ENCODE peak calls at places on chromosomes 6 and 20, in nine cellular contexts. F is stomach, Y is brain microvascular endothelial cell, E is heart left ventricle, V is uterus, W is prostate gland, A is thyroid gland, Z is psoas muscle, I is endothelial cell of umbilical vein. J is an unnamed sample.

GRCh38 chr6:7833753-7834075 is 76.9 kb downstream of the TXNDC5 start:
- DNase-seq in F (no peak), I (no peak), W (no peak), V (no peak), A (no peak), Z (no peak), Y (no peak), E (no peak), J (no peak)

GRCh38 chr6:166779381-166779780 is 152.3 kb upstream of the RPS6KA2 start:
- DNase-seq in Z (no peak), V (no peak), E (no peak), Y (no peak), W (peak), A (no peak), I (no peak), F (no peak), J (no peak)

GRCh38 chr6:1334725-1335124 is 22.8 kb downstream of the FOXQ1 start:
- DNase-seq in A (no peak), Z (no peak), V (no peak), F (no peak), Y (no peak), I (no peak), W (no peak), E (no peak), J (no peak)

GRCh38 chr20:64093013-64093503 is 8.9 kb upstream of the LKAAEAR1 start:
- DNase-seq in Y (no peak), A (no peak), V (no peak), E (no peak), W (no peak), F (no peak), I (no peak), Z (no peak), J (no peak)

GRCh38 chr6:108728826-108729225 is 119.4 kb upstream of the ARMC2 start:
- DNase-seq in W (no peak), E (no peak), Z (no peak), F (no peak), I (no peak), A (no peak), V (no peak), Y (no peak), J (no peak)

GRCh38 chr6:64580346-64580745 is 944.7 kb downstream of the PHF3 start:
- DNase-seq in V (no peak), I (no peak), Z (no peak), F (no peak), A (no peak), W (no peak), E (no peak), Y (no peak), J (no peak)

GRCh38 chr6:109878291-109878690 is 99.8 kb upstream of the GPR6 start:
- DNase-seq in V (no peak), E (no peak), Y (no peak), A (no peak), W (no peak), F (no peak), Z (no peak), I (no peak), J (no peak)

GRCh38 chr6:128827675-128828464 is 55.1 kb upstream of the LAMA2 start:
- DNase-seq in W (no peak), Y (peak), Z (no peak), F (no peak), V (no peak), A (no peak), I (no peak), E (no peak), J (no peak)

GRCh38 chr20:36279776-36280175 is 26.4 kb upstream of the DLGAP4 start:
- DNase-seq in E (no peak), Z (no peak), I (no peak), W (no peak), F (no peak), V (no peak), Y (no peak), A (no peak), J (no peak)

GRCh38 chr6:16196958-16197576 is 41.3 kb upstream of the GMPR start:
- DNase-seq in Y (no peak), F (no peak), E (no peak), V (no peak), W (no peak), A (no peak), Z (no peak), I (no peak), J (no peak)

GRCh38 chr6:2502998-2503674 is 247.6 kb downstream of the MYLK4 start:
- DNase-seq in I (no peak), V (no peak), F (no peak), Y (peak), W (no peak), Z (no peak), E (no peak), A (no peak), J (no peak)

GRCh38 chr6:19204445-19204844 is 632.7 kb upstream of the ID4 start:
- DNase-seq in E (no peak), V (no peak), W (no peak), Y (no peak), Z (no peak), A (no peak), I (no peak), F (no peak), J (no peak)

DNA sequence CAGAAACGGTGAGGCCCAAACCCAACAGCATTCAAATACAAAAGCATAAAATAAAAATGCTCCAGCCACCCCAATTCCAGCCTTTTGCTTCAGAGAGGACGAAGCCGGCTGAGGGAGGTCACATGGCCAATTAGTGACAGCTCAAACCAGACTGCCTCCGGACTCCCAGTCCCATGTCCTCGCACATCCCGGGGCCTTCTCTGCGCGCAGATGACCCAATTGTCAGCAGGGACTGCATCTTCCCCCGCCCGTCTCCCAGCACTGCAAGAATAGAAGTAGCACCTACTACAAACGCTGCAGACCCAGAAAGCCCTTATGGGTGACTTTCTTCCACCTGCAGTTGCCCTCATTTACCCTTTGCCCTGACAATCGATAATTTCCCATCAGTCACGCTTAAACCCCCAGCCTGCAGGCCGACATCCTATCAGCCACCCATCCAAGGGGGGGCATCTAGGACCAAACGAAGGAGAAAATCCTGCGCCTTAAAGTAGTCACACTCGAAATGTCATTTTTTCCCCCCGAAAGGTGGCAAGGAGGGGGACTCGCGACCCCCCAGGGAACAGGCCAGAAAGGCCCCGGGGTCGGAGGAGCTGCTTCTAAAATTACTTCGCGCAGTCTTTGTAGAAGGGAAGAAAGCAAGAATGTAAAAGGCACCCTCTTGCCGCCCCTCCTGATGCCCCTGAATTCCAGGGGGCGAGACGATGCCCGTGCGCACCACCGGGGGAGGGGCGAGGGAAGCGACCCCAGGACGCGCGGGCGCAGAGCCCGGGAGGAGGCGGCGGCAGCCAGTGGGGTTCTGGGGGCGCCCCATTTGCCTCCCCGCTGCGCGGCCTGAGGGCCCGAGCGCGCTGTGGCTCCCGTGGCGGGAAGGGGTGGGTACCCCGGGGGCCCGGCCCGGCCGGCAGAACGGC is 792 bp downstream of the SLC23A2 start:
- DNase-seq in E (peak), F (peak), W (peak), V (peak), A (peak), Y (no peak), Z (peak), I (no peak), J (peak)
- TF ChIP-seq CTCF in E (no peak), F (no peak), W (no peak), V (no peak), A (no peak), Y (no peak), Z (no peak), I (no peak), J (no peak)

DNA sequence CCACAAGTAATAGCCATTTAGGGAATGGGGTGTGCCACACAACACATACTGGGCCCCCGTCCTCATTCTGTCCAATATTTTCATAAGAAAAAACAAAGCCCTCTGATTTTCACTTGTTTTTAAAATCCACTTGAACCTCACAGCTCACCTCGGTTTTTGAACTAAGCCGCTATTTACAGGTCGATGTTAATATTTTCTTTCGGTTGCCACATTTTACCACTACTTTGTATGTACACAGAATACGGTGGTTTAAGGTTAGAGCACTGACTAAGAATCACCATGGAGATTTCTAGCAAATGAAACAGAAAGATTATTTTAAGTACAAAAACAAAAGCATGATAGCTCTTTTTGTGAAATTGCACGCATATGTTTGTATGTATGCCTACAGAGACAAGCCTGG is 143.8 kb downstream of the UST start:
- DNase-seq in A (no peak), W (no peak), F (no peak), E (no peak), Z (no peak), Y (no peak), I (no peak), V (no peak), J (no peak)
- H3K4me3 ChIP-seq in A (no peak), W (no peak), F (no peak), E (no peak), Z (no peak), Y (no peak), I (no peak), V (no peak), J (no peak)

DNA sequence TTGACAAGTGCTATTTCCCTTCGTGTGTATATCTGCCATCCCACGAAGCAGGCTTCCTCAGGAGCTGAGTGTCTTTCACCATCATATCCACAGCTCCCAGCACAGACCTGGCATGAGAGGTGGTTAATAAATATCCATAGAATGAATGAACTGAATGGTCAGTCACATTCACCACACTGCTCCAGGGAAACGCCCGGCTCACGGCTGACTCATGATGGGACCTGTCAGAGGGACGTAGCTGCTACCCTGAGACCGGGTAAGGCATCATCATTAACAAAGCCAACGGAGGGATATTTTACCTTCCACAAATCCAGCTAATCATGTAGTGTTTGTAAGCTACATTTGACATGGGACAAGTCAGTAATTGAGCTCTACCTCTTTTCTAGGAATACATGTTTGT is 12.5 kb downstream of the AGPAT4 start:
- DNase-seq in V (no peak), Y (no peak), I (no peak), Z (no peak), W (no peak), A (no peak), F (no peak), E (no peak), J (no peak)
- H3K27ac ChIP-seq in V (no peak), Y (no peak), I (no peak), Z (no peak), W (no peak), A (no peak), F (no peak), E (no peak), J (no peak)

GRCh38 chr20:9353916-9354276 is 160.5 kb upstream of the LAMP5 start:
- DNase-seq in V (no peak), A (no peak), Y (no peak), F (no peak), Z (no peak), I (no peak), W (no peak), E (no peak), J (no peak)

GRCh38 chr20:9352740-9353139 is 161.7 kb upstream of the LAMP5 start:
- DNase-seq in Y (no peak), F (no peak), V (no peak), Z (no peak), W (no peak), A (no peak), I (no peak), E (no peak), J (no peak)

GRCh38 chr20:9354579-9354978 is 159.8 kb upstream of the LAMP5 start:
- DNase-seq in W (no peak), I (no peak), E (no peak), V (no peak), F (no peak), A (no peak), Z (no peak), Y (no peak), J (no peak)

GRCh38 chr20:9349256-9349655 is 165.1 kb upstream of the LAMP5 start:
- DNase-seq in Z (no peak), I (no peak), Y (no peak), A (no peak), E (no peak), V (no peak), F (no peak), W (no peak), J (no peak)

GRCh38 chr20:9353180-9353915 is 161.0 kb upstream of the LAMP5 start:
- DNase-seq in A (peak), W (no peak), E (no peak), I (no peak), Y (no peak), V (no peak), F (no peak), Z (no peak), J (no peak)
- TF ChIP-seq CTCF in A (no peak), W (no peak), E (no peak), I (no peak), Y (peak), V (no peak), F (no peak), Z (no peak), J (no peak)